ENCODE peak calls at places on chromosomes 6 and 20, in seven cellular contexts. V is bronchial epithelial cell, E is brain microvascular endothelial cell, I is hepatocyte, A is cardiac fibroblast, Q is dorsolateral prefrontal cortex, Y is Calu3. S is an unnamed sample.

GRCh38 chr6:47451162-47451561 is 26.4 kb upstream of the CD2AP start:
- DNase-seq in V (no peak), E (no peak), I (no peak), A (no peak), Q (no peak), Y (no peak), S (no peak)

GRCh38 chr6:19837511-19838441 is 606 bp downstream of the ID4 start:
- DNase-seq in V (no peak), E (no peak), I (peak), A (peak), Q (no peak), Y (peak), S (no peak)

GRCh38 chr6:9224539-9224938 is 789.2 kb upstream of the SLC35B3 start:
- DNase-seq in V (peak), E (no peak), I (no peak), A (no peak), Q (no peak), Y (no peak), S (no peak)

GRCh38 chr20:16378712-16379111 is 194.5 kb downstream of the KIF16B start:
- DNase-seq in V (no peak), E (no peak), I (no peak), A (no peak), Q (no peak), Y (no peak), S (no peak)

GRCh38 chr6:35737413-35738211 is 780 bp downstream of the ARMC12 start:
- DNase-seq in V (peak), E (peak), I (peak), A (peak), Q (no peak), Y (peak), S (peak)

GRCh38 chr6:52577022-52577777 is at the start of gene TRAM2:
- DNase-seq in V (peak), E (peak), I (peak), A (peak), Q (peak), Y (peak), S (peak)

GRCh38 chr6:39496951-39497350 is 174.4 kb upstream of the KCNK16 start:
- DNase-seq in V (no peak), E (peak), I (peak), A (peak), Q (no peak), Y (no peak), S (no peak)

GRCh38 chr6:152091201-152091600 is 283.7 kb downstream of the ESR1 start:
- DNase-seq in V (peak), E (no peak), I (no peak), A (no peak), Q (no peak), Y (no peak), S (peak)

GRCh38 chr6:142946924-142947701 is 2.1 kb upstream of the HIVEP2 start:
- DNase-seq in V (peak), E (peak), I (peak), A (peak), Q (peak), Y (peak), S (peak)

GRCh38 chr20:19079536-19080299 is 132.7 kb upstream of the SLC24A3 start:
- DNase-seq in V (peak), E (no peak), I (no peak), A (peak), Q (no peak), Y (no peak), S (no peak)

GRCh38 chr6:2861071-2861821 is 19.6 kb upstream of the SERPINB1 start:
- DNase-seq in V (no peak), E (no peak), I (no peak), A (no peak), Q (no peak), Y (no peak), S (no peak)

GRCh38 chr6:134453792-134454510 is 136.0 kb upstream of the SGK1 start:
- DNase-seq in V (peak), E (no peak), I (no peak), A (no peak), Q (no peak), Y (peak), S (peak)

GRCh38 chr6:16471222-16471784 is 232.9 kb downstream of the GMPR start:
- DNase-seq in V (no peak), E (peak), I (no peak), A (no peak), Q (no peak), Y (no peak), S (no peak)

GRCh38 chr6:5303711-5304110 is 42.4 kb downstream of the FARS2 start:
- DNase-seq in V (no peak), E (no peak), I (no peak), A (no peak), Q (no peak), Y (no peak), S (no peak)

GRCh38 chr6:21587925-21588811 is 5.4 kb upstream of the SOX4 start:
- DNase-seq in V (no peak), E (peak), I (peak), A (peak), Q (peak), Y (peak), S (no peak)

GRCh38 chr20:13356087-13356486 is 135.0 kb downstream of the ISM1 start:
- DNase-seq in V (no peak), E (no peak), I (no peak), A (no peak), Q (no peak), Y (no peak), S (no peak)

DNA sequence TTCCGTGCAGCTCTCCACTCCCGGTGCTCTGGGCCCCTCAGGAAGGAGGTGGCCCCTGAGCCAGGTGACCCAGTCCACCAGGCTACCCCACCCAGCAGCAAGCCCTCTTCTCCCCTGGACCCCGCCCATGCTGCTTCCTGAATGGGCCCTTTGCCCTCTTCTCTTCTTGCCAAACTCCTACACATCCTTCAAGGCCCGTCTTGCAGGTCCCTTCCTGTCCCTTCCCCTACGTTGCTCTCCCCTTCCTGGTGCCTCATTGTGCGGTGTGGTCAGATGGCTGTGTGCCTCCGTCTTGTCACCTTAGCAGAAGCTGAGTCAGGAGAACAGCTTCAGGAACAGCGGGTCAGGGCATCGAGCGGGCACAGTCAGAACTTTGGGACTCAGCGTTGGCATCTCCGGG is 3.4 kb upstream of the GATA5 start:
- DNase-seq in V (no peak), E (no peak), I (no peak), A (no peak), Q (no peak), Y (peak), S (no peak)
- TF ChIP-seq CTCF in V (no peak), E (no peak), I (no peak), A (no peak), Q (no peak), Y (no peak), S (no peak)

GRCh38 chr6:136979206-136979605 is 57.1 kb downstream of the SLC35D3 start:
- DNase-seq in V (no peak), E (no peak), I (no peak), A (no peak), Q (no peak), Y (no peak), S (no peak)
- TF ChIP-seq CTCF in V (no peak), E (no peak), I (no peak), A (no peak), Q (no peak), Y (no peak), S (no peak)

GRCh38 chr20:44053046-44053445 is 133.9 kb downstream of the JPH2 start:
- DNase-seq in V (no peak), E (no peak), I (no peak), A (no peak), Q (no peak), Y (no peak), S (no peak)

GRCh38 chr20:44054118-44054517 is 132.9 kb downstream of the JPH2 start:
- DNase-seq in V (no peak), E (no peak), I (no peak), A (no peak), Q (no peak), Y (no peak), S (no peak)

GRCh38 chr20:44057698-44058675 is 129.0 kb downstream of the JPH2 start:
- DNase-seq in V (no peak), E (no peak), I (no peak), A (peak), Q (no peak), Y (no peak), S (no peak)

GRCh38 chr20:44054849-44055248 is 132.1 kb downstream of the JPH2 start:
- DNase-seq in V (no peak), E (no peak), I (no peak), A (no peak), Q (no peak), Y (no peak), S (no peak)

DNA sequence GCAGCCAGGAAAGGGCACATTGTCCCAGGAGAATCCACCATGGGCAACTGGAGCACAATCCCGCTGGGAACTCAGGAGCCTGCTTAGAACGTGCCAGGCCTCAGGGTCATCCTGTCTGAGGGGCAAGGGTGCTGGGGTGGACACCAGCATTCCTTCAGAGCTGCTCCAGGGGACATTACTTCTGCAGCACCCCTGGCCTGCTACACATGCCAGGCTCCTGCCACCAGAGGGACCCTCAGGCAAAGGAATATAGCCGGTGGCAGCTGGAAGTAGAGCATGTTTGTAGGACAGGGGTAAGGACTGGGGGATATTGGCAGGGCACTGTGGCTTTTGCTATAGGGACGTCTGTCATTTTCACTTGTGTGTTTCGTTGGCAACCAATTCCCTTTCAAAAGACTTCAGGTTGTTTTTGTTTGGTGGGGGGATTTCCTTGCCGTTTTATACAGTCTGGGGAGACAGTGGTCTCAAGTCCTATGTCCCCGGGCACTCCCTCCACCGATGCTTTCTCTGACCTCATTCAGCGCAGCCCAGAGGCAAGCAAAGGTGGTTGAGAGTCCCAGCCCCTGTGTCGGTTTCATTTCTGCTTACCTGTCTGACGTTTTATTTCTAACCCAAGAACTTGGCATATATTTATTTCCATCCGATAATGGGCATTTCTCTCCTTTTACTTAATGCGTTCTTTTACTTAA is 130.8 kb downstream of the JPH2 start:
- DNase-seq in V (peak), E (peak), I (peak), A (peak), Q (peak), Y (peak), S (no peak)
- TF ChIP-seq CTCF in V (peak), E (peak), I (peak), A (peak), Q (peak), Y (peak), S (peak)

GRCh38 chr20:51759769-51760510 is 8.2 kb downstream of the ATP9A start:
- DNase-seq in V (no peak), E (no peak), I (no peak), A (no peak), Q (no peak), Y (no peak), S (no peak)

GRCh38 chr20:51767867-51768758 is at the start of gene ATP9A:
- DNase-seq in V (no peak), E (no peak), I (peak), A (peak), Q (no peak), Y (peak), S (no peak)

GRCh38 chr20:51760905-51761544 is 7.2 kb downstream of the ATP9A start:
- DNase-seq in V (peak), E (peak), I (no peak), A (peak), Q (no peak), Y (peak), S (no peak)

GRCh38 chr20:51767018-51767866 is 948 bp downstream of the ATP9A start:
- DNase-seq in V (peak), E (no peak), I (peak), A (no peak), Q (peak), Y (peak), S (peak)

GRCh38 chr20:51763965-51764602 is 4.1 kb downstream of the ATP9A start:
- DNase-seq in V (no peak), E (no peak), I (no peak), A (peak), Q (no peak), Y (no peak), S (no peak)
- TF ChIP-seq CTCF in V (no peak), E (no peak), I (no peak), A (no peak), Q (no peak), Y (no peak), S (no peak)

DNA sequence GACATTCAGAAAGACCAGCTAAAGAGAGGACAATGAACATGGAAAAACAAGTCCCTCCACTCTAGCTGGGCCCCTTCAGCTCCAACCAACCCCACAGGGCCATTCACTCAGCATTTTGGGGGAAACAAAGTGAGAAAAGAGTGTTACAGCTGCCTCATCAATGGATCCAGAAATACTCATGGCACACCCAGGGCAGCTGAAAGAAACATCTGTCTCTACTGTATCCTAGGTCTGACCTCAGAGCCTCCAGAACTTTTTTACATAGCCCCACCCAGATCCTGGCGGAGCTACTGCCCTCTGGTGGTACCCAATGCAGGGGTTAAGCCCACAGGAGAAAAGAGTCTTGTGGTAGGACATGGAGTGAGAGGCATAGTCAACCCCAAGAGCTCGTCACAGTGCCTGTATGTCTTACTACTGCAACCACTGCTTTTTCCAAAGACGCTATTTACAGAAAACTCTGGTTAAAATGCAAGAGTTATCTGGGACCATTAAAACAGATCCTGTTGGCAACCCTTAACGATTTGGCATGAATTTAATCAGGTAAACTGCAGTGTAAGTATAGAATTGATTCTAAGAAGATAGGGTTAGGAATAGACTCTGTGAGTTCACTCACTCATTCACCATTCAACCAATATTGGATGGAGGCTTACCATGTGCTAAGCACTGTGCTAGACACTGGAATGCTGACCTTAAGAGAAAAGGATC is 37.4 kb upstream of the FAM83C start:
- DNase-seq in V (peak), E (no peak), I (peak), A (peak), Q (no peak), Y (peak), S (no peak)
- TF ChIP-seq CTCF in V (peak), E (peak), I (peak), A (peak), Q (no peak), Y (peak), S (peak)

DNA sequence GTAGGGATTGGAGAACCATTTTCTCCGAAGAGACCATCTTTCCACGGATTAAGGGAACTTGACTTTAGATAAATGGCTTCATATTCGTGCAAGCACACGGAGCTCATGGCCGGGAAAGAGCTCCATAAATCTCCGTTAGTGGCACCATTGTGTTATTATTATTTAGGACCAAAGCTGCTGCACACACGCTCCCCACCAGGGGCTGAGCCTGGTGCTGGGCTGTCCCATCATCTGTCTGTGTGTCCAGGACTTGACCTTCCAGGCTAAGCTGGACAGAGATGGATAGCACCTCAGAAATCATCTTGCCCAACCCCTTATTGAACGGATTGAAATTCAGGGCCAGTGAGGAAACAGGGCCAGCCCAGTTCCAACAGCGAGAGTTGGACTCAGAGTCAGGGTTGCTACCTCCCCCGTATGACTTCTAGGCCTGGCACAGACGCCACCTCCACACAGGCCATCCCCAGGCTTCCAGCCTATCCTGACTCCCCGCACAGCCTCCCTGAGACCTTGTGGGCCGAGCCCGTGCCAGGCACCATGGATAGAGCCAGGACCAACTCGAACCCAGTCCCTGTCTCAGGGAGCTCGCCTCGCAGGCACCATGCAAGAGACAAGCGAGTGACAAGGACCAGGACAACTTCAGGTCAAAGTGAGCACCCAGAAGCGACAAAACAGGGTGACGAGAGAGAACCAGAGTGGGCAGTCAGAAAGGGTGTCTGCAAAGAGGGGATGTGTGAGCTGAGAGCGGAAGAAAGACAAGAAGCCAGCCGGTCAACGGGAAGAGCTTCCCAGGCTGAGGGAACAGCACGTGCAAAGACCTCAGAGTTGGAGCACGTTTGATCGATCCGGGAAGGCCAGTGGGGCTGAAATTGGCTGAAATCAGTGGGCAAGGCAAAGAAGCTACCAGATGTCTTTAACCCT is 45.4 kb downstream of the KIAA1755 start:
- DNase-seq in V (no peak), E (peak), I (no peak), A (no peak), Q (no peak), Y (no peak), S (no peak)
- TF ChIP-seq CTCF in V (no peak), E (peak), I (no peak), A (peak), Q (no peak), Y (peak), S (no peak)

GRCh38 chr20:61253264-61253639 is 1.2 kb downstream of the CDH4 start:
- DNase-seq in V (no peak), E (no peak), I (peak), A (peak), Q (no peak), Y (no peak), S (no peak)
- TF ChIP-seq CTCF in V (peak), E (peak), I (peak), A (no peak), Q (no peak), Y (no peak), S (no peak)

GRCh38 chr6:118897386-118897785 is 3.4 kb downstream of the ASF1A start:
- DNase-seq in V (no peak), E (no peak), I (no peak), A (no peak), Q (no peak), Y (no peak), S (no peak)

GRCh38 chr6:118893882-118894424 is at the start of gene ASF1A:
- DNase-seq in V (peak), E (peak), I (peak), A (peak), Q (peak), Y (peak), S (peak)

GRCh38 chr6:118895241-118895561 is 1.2 kb downstream of the ASF1A start:
- DNase-seq in V (peak), E (no peak), I (no peak), A (no peak), Q (no peak), Y (no peak), S (no peak)

GRCh38 chr6:118894425-118895240 is 681 bp downstream of the ASF1A start:
- DNase-seq in V (peak), E (peak), I (peak), A (peak), Q (peak), Y (peak), S (no peak)

GRCh38 chr6:118896339-118897136 is 2.6 kb downstream of the ASF1A start:
- DNase-seq in V (peak), E (peak), I (peak), A (peak), Q (no peak), Y (no peak), S (no peak)
- TF ChIP-seq CTCF in V (peak), E (peak), I (peak), A (peak), Q (peak), Y (no peak), S (peak)

GRCh38 chr6:160041608-160042007 is 72.7 kb downstream of the IGF2R start:
- DNase-seq in V (peak), E (peak), I (no peak), A (peak), Q (peak), Y (peak), S (peak)
- TF ChIP-seq CTCF in V (peak), E (peak), I (peak), A (peak), Q (no peak), Y (no peak), S (peak)

DNA sequence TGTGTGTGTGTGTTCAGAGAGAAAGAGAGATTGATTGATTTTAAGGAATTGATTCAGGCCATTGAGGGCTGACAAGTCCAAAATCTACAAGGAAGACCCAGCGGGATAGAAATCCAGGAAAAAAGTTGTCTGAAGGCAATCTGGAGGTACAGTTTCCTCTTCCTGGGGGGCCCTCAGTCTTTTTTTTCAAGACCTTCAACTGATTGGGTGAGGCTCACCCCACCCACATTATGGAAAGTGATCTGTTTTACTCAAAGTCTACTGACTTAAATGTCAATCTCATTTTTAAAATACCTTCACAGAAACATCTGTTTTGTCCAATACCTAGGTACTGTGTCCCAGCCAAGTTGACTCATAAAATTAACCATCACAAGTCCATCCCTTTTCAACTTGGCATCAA is 243.0 kb upstream of the PLN start:
- DNase-seq in V (no peak), E (no peak), I (no peak), A (no peak), Q (no peak), Y (no peak), S (no peak)
- TF ChIP-seq CTCF in V (no peak), E (no peak), I (no peak), A (no peak), Q (no peak), Y (no peak), S (no peak)